ENCODE peak calls at places on chromosomes 13 and 19, in five cellular contexts. F, O, Q, B and R are unnamed samples.

GRCh38 chr13:80157261-80157942 is 183.5 kb downstream of the SPRY2 start:
- DNase-seq in F (no peak), O (no peak), Q (no peak), B (peak), R (no peak)

GRCh38 chr13:21481359-21481758 is 22.3 kb upstream of the ZDHHC20 start:
- DNase-seq in F (no peak), O (no peak), Q (no peak), B (no peak), R (peak)

GRCh38 chr13:42875448-42876269 is 94.3 kb downstream of the FAM216B start:
- DNase-seq in F (no peak), O (no peak), Q (no peak), B (peak), R (peak)

GRCh38 chr13:75876371-75877050 is 240.4 kb downstream of the LMO7 start:
- DNase-seq in F (peak), O (peak), Q (peak), B (peak), R (peak)

GRCh38 chr19:8575467-8575997 is 1.7 kb downstream of the MYO1F start:
- DNase-seq in F (no peak), O (peak), Q (no peak), B (peak), R (no peak)

GRCh38 chr13:81017525-81018152 is 676.7 kb upstream of the SPRY2 start:
- DNase-seq in F (peak), O (peak), Q (no peak), B (peak), R (peak)

GRCh38 chr13:57865600-57866294 is 234.2 kb downstream of the PCDH17 start:
- DNase-seq in F (no peak), O (peak), Q (no peak), B (no peak), R (no peak)

GRCh38 chr13:25095862-25096453 is at the start of gene PABPC3:
- DNase-seq in F (no peak), O (no peak), Q (no peak), B (no peak), R (no peak)

GRCh38 chr13:109684836-109685602 is 101.4 kb downstream of the IRS2 start:
- DNase-seq in F (no peak), O (no peak), Q (no peak), B (no peak), R (no peak)

GRCh38 chr13:67184247-67184646 is 45.9 kb downstream of the PCDH9 start:
- DNase-seq in F (no peak), O (peak), Q (no peak), B (no peak), R (no peak)

GRCh38 chr13:107866666-107867623 is 348.4 kb downstream of the LIG4 start:
- DNase-seq in F (no peak), O (peak), Q (no peak), B (peak), R (peak)

GRCh38 chr13:111429064-111429558 is 108.7 kb downstream of the TEX29 start:
- DNase-seq in F (peak), O (peak), Q (no peak), B (peak), R (peak)

GRCh38 chr13:113448545-113448884 is 4.8 kb downstream of the ADPRHL1 start:
- DNase-seq in F (peak), O (peak), Q (no peak), B (no peak), R (no peak)

GRCh38 chr19:11027381-11027780 is 61.9 kb upstream of the LDLR start:
- DNase-seq in F (no peak), O (no peak), Q (no peak), B (no peak), R (no peak)

GRCh38 chr13:110230661-110231347 is 76.2 kb downstream of the COL4A1 start:
- DNase-seq in F (no peak), O (no peak), Q (no peak), B (no peak), R (no peak)

GRCh38 chr13:29845440-29846056 is 4.9 kb downstream of the UBL3 start:
- DNase-seq in F (no peak), O (peak), Q (no peak), B (peak), R (no peak)

GRCh38 chr13:114298866-114299265 is 15.4 kb upstream of the CHAMP1 start:
- DNase-seq in F (no peak), O (no peak), Q (no peak), B (no peak), R (no peak)

GRCh38 chr13:97878421-97879375 is 74.8 kb upstream of the IPO5 start:
- DNase-seq in F (no peak), O (no peak), Q (no peak), B (peak), R (no peak)

GRCh38 chr19:4971424-4971793 is 2.5 kb downstream of the KDM4B start:
- DNase-seq in F (no peak), O (peak), Q (no peak), B (no peak), R (peak)

GRCh38 chr13:113567681-113568080 is 16.9 kb upstream of the TFDP1 start:
- DNase-seq in F (no peak), O (no peak), Q (no peak), B (no peak), R (no peak)

GRCh38 chr19:50777830-50778303 is 7.6 kb downstream of the GPR32 start:
- DNase-seq in F (no peak), O (peak), Q (no peak), B (peak), R (peak)

GRCh38 chr13:54033323-54033861 is 1004.8 kb downstream of the OLFM4 start:
- DNase-seq in F (no peak), O (no peak), Q (no peak), B (no peak), R (no peak)

DNA sequence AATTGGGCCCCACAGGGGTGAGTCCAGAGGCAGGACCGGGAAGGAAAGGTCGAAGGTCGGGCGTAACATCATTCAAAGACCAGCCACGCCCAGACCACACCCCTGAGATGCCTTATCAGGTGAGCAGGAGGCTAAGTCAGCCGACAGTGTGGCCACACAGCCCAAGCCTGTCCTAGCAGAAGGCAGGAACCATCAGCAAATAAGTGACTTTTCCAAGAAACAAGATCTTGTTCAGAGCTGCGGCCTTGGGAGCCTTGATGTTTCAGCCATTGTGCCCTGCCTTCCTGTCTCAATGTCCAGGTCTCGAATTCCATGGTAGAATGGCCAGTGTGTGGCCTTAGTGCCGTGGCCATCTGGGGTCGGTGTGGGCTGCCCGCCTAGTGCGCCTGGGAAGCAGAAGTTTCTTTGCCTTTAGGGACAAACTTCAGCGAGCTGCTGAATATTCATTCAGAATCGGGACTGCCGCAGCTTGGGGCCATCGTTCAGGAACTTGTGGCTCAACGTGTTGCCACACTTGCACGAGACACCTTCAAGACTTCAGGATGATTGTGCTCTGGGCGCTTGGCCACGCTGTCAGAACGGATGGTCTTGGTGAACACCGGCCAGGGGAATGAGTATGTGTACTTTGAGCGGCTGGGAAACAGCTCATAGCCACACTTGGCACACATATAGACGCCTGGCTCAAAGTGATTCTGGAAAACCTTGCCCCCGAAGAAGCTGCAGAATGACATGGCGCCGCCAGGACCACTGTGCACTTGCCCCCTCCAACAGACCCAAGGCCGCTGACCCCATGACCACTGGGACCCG is 6.1 kb upstream of the IFNL4 start:
- DNase-seq in F (no peak), O (peak), Q (no peak), B (no peak), R (no peak)
- TF ChIP-seq RAD21 in F (no peak), O (no peak), Q (no peak), B (no peak), R (no peak)

GRCh38 chr19:17605117-17605516 is 49.7 kb downstream of the COLGALT1 start:
- DNase-seq in F (no peak), O (no peak), Q (no peak), B (no peak), R (no peak)

GRCh38 chr19:17602872-17603552 is 47.6 kb downstream of the COLGALT1 start:
- DNase-seq in F (no peak), O (no peak), Q (no peak), B (no peak), R (no peak)

GRCh38 chr19:17601683-17602082 is 46.2 kb downstream of the COLGALT1 start:
- DNase-seq in F (no peak), O (no peak), Q (no peak), B (no peak), R (no peak)

GRCh38 chr19:17604372-17605025 is 49.0 kb downstream of the COLGALT1 start:
- DNase-seq in F (no peak), O (no peak), Q (no peak), B (no peak), R (no peak)

GRCh38 chr19:17602217-17602616 is 46.8 kb downstream of the COLGALT1 start:
- DNase-seq in F (no peak), O (no peak), Q (no peak), B (no peak), R (no peak)
- TF ChIP-seq RAD21 in F (no peak), O (no peak), Q (no peak), B (no peak), R (no peak)

GRCh38 chr19:1618157-1619093 is 13.2 kb upstream of the UQCR11 start:
- DNase-seq in F (peak), O (peak), Q (no peak), B (no peak), R (peak)
- TF ChIP-seq RAD21 in F (no peak), O (no peak), Q (peak), B (peak), R (peak)

GRCh38 chr13:84208251-84208650 is 326.0 kb upstream of the SLITRK1 start:
- DNase-seq in F (no peak), O (no peak), Q (no peak), B (no peak), R (no peak)
- TF ChIP-seq RAD21 in F (no peak), O (no peak), Q (no peak), B (no peak), R (no peak)

GRCh38 chr19:58560921-58561320 is 2.5 kb upstream of the UBE2M start:
- DNase-seq in F (no peak), O (no peak), Q (no peak), B (no peak), R (no peak)

GRCh38 chr19:58558623-58559274 is 338 bp upstream of the UBE2M start:
- DNase-seq in F (peak), O (peak), Q (peak), B (peak), R (peak)

GRCh38 chr19:58558066-58558622 is at the start of gene UBE2M:
- DNase-seq in F (no peak), O (peak), Q (no peak), B (no peak), R (no peak)

GRCh38 chr19:58560007-58560887 is 1.8 kb upstream of the UBE2M start:
- DNase-seq in F (no peak), O (no peak), Q (no peak), B (no peak), R (no peak)

GRCh38 chr19:58559275-58560006 is 1.0 kb upstream of the UBE2M start:
- DNase-seq in F (peak), O (peak), Q (peak), B (peak), R (peak)
- TF ChIP-seq RAD21 in F (no peak), O (no peak), Q (no peak), B (no peak), R (no peak)

DNA sequence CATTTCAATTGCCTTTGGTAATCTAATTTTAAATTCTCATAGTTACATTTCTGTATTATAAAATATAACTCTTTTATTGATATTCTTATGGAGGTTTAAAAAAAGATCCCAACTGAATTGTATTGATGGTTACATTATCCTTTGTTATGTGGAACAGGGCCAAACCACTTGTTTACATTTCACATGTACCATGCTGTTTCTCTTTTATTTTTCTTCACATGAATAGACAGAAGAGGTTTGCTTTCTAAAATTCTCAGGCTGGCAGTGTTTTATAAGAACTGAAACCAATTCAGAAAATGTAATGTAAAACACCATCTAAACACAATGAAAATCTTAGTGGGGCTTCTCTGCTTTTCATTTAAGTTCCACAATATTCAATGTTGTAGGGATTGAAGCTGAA is 122.5 kb downstream of the GPC5 start:
- DNase-seq in F (no peak), O (no peak), Q (no peak), B (no peak), R (no peak)
- TF ChIP-seq RAD21 in F (no peak), O (no peak), Q (no peak), B (no peak), R (no peak)